ENCODE peak calls at places on chromosomes 5 and 9, in seven cellular contexts. B is ureter, Y is B cell, X is head of caudate nucleus, A is kidney tubule cell, N is T-helper 1 cell, S is NCI-H2029. T is an unnamed sample.

GRCh38 chr5:35198096-35198495 is 32.2 kb downstream of the PRLR start:
- DNase-seq in X (no peak), S (peak), Y (no peak), A (peak), N (no peak), B (no peak), T (no peak)

GRCh38 chr5:59206132-59206581 is 623.3 kb downstream of the RAB3C start:
- DNase-seq in Y (no peak), S (no peak), A (no peak), B (no peak), N (no peak), X (no peak), T (peak)

GRCh38 chr5:59923465-59923864 is 29.9 kb upstream of the PDE4D start:
- DNase-seq in S (no peak), A (peak), N (no peak), Y (no peak), B (no peak), X (no peak), T (no peak)

GRCh38 chr5:77367733-77368132 is 124.4 kb downstream of the WDR41 start:
- DNase-seq in A (peak), Y (no peak), X (no peak), N (no peak), B (no peak), S (no peak), T (no peak)

GRCh38 chr9:81317939-81318338 is 371.4 kb downstream of the TLE1 start:
- DNase-seq in B (no peak), X (no peak), S (no peak), N (no peak), Y (no peak), A (peak), T (no peak)

GRCh38 chr9:21294325-21294724 is 10.8 kb downstream of the IFNA5 start:
- DNase-seq in X (no peak), A (peak), N (no peak), Y (no peak), B (no peak), S (no peak), T (no peak)

GRCh38 chr5:136374003-136374402 is 8.7 kb upstream of the TRPC7 start:
- DNase-seq in X (no peak), N (no peak), B (no peak), S (peak), A (peak), Y (no peak), T (no peak)

GRCh38 chr9:95261890-95262289 is 55.6 kb downstream of the FANCC start:
- DNase-seq in A (no peak), X (no peak), Y (no peak), N (no peak), B (no peak), S (no peak), T (no peak)

GRCh38 chr9:128051932-128052734 is 15.0 kb downstream of the NAIF1 start:
- DNase-seq in B (no peak), S (no peak), N (no peak), Y (no peak), A (peak), X (no peak), T (no peak)

GRCh38 chr5:36378551-36378950 is 76.8 kb upstream of the RANBP3L start:
- DNase-seq in N (no peak), Y (no peak), X (no peak), B (no peak), S (no peak), A (no peak), T (no peak)

GRCh38 chr9:96232539-96233241 is 69.3 kb downstream of the HSD17B3 start:
- DNase-seq in Y (no peak), A (peak), N (no peak), S (peak), X (no peak), B (peak), T (peak)

GRCh38 chr5:147930759-147931158 is 24.4 kb upstream of the C5orf46 start:
- DNase-seq in X (no peak), B (no peak), Y (no peak), N (no peak), A (no peak), S (no peak), T (no peak)

GRCh38 chr5:140131967-140132409 is 6.3 kb downstream of the IGIP start:
- DNase-seq in X (no peak), N (no peak), B (peak), Y (no peak), S (peak), A (peak), T (no peak)

GRCh38 chr9:99506781-99507305 is 284.8 kb downstream of the SEC61B start:
- DNase-seq in Y (no peak), S (no peak), B (no peak), N (no peak), A (no peak), X (no peak), T (no peak)

GRCh38 chr5:52692618-52693017 is 95.1 kb upstream of the ITGA1 start:
- DNase-seq in Y (no peak), B (no peak), N (no peak), A (no peak), S (no peak), X (no peak), T (no peak)

GRCh38 chr9:95344735-95345134 is 27.2 kb upstream of the FANCC start:
- DNase-seq in A (no peak), X (no peak), B (no peak), N (no peak), S (no peak), Y (no peak), T (no peak)

GRCh38 chr5:154412316-154412715 is 33.5 kb upstream of the SAP30L start:
- DNase-seq in N (no peak), A (no peak), B (no peak), X (no peak), Y (no peak), S (no peak), T (no peak)

GRCh38 chr9:127470662-127471061 is 19.4 kb downstream of the LRSAM1 start:
- DNase-seq in A (no peak), X (no peak), Y (no peak), B (no peak), S (no peak), N (no peak), T (no peak)

GRCh38 chr9:96186601-96187011 is 115.4 kb downstream of the HSD17B3 start:
- DNase-seq in S (no peak), Y (no peak), X (no peak), N (no peak), B (peak), A (peak), T (peak)